ENCODE peak calls at places on chromosomes 6 and 20, in five cellular contexts. One of them, this sample, is unnamed.

GRCh38 chr6:40356242-40356910 is 230.8 kb downstream of the LRFN2 start:
- DNase-seq in Panc1: no peak
- DNase-seq in spleen: no peak
- DNase-seq in HepG2: no peak
- DNase-seq in HCT116: no peak
- DNase-seq in this sample: no peak

GRCh38 chr6:14501240-14501639 is 383.7 kb downstream of the CD83 start:
- DNase-seq in HepG2: no peak
- DNase-seq in HCT116: no peak
- DNase-seq in Panc1: no peak
- DNase-seq in spleen: no peak
- DNase-seq in this sample: no peak

GRCh38 chr6:124961784-124962611 is at the start of gene RNF217:
- DNase-seq in spleen: peak; percentile 87
- DNase-seq in HepG2: no peak
- DNase-seq in Panc1: no peak
- DNase-seq in HCT116: no peak
- DNase-seq in this sample: peak; percentile 56

GRCh38 chr20:41540916-41541315 is 77.3 kb downstream of the CHD6 start:
- DNase-seq in spleen: no peak
- DNase-seq in HepG2: no peak
- DNase-seq in Panc1: no peak
- DNase-seq in HCT116: no peak
- DNase-seq in this sample: no peak

GRCh38 chr20:32114305-32114960 is 4.9 kb downstream of the TM9SF4 start:
- DNase-seq in HCT116: no peak
- DNase-seq in Panc1: no peak
- DNase-seq in HepG2: no peak
- DNase-seq in spleen: no peak
- DNase-seq in this sample: no peak

GRCh38 chr6:20141931-20142330 is 70.3 kb downstream of the MBOAT1 start:
- DNase-seq in HCT116: no peak
- DNase-seq in Panc1: no peak
- DNase-seq in HepG2: no peak
- DNase-seq in spleen: no peak
- DNase-seq in this sample: no peak

GRCh38 chr6:3990692-3991491 is 88.0 kb downstream of the FAM217A start:
- DNase-seq in HepG2: peak; percentile 77
- DNase-seq in spleen: peak; percentile 90
- DNase-seq in Panc1: peak; percentile 52
- DNase-seq in HCT116: peak; percentile 65
- DNase-seq in this sample: peak; percentile 87

GRCh38 chr6:52233975-52234823 is 10.1 kb downstream of the IL17F start:
- DNase-seq in spleen: no peak
- DNase-seq in Panc1: peak; percentile 15
- DNase-seq in HepG2: peak; percentile 68
- DNase-seq in HCT116: peak; percentile 52
- DNase-seq in this sample: no peak

GRCh38 chr6:134740473-134741192 is 209.3 kb downstream of the ALDH8A1 start:
- DNase-seq in Panc1: no peak
- DNase-seq in HCT116: no peak
- DNase-seq in spleen: no peak
- DNase-seq in HepG2: no peak
- DNase-seq in this sample: no peak

GRCh38 chr6:142861711-142862110 is 83.3 kb downstream of the HIVEP2 start:
- DNase-seq in HepG2: no peak
- DNase-seq in HCT116: no peak
- DNase-seq in Panc1: no peak
- DNase-seq in spleen: no peak
- DNase-seq in this sample: no peak

GRCh38 chr20:35903843-35904242 is 50.5 kb downstream of the SCAND1 start:
- DNase-seq in spleen: no peak
- DNase-seq in Panc1: no peak
- DNase-seq in HCT116: no peak
- DNase-seq in HepG2: no peak
- DNase-seq in this sample: no peak

DNA sequence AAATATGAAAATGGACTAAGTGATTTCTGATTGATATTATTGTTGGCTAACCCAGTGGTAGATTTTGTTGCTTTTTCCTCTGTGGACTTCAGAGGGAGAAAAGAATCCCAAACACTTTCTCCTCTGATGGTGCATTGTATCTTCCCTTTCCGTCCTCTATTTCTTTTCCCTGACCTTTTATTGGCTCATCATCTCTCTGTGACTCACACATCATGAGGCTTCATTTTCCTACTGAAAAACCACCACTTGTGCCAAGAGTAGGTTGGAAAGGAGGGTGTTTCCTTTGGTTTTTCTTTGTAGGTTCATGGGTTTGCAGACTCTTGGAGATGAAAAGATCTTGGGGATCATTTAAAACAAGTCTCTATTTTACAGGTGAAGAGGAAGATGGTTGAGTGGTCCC is 311.7 kb upstream of the JAG1 start:
- DNase-seq in spleen: no peak
- DNase-seq in Panc1: no peak
- DNase-seq in HepG2: no peak
- DNase-seq in HCT116: no peak
- DNase-seq in this sample: no peak
- H3K4me1 ChIP-seq in spleen: no peaks in the 10 kb centered on the region
- H3K4me1 ChIP-seq in Panc1: no peaks in the 10 kb centered on the region
- H3K4me1 ChIP-seq in HepG2: no peaks in the 10 kb centered on the region
- H3K4me1 ChIP-seq in HCT116: no peaks in the 10 kb centered on the region
- H3K4me1 ChIP-seq in this sample: no peaks in the 10 kb centered on the region

DNA sequence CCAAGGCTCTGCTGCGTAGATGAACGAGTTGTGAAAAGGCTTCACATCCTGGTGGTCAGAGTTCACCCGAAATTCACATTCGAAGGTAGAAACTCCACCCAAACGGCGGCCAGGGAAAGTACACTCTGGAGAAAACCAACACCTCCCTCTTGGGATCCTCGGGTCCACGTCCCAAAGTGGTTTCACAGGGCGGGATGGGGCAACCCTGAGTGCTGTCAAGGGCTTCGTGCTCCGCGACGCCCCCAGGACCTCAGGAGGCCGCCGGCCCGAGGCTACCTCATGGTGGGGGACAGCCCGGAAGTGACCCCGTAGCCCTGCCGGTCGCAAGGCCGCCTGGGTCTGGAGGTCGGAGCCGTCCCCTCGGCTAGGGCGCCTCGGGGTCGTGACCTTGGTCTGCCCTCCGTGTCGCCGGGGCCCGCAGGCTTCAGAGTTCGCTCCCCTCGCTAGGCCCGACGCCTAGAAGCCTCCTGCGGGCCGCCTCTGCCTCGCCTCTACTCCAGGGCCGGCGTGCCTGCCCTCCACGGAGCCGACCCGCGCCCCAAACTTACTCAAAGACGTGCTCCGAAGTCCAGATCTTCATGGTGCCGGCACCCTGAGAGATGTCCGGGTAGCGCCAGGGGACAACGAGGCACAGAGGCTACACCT is at the start of gene PRELID3B:
- DNase-seq in HepG2: peak; percentile 30
- DNase-seq in Panc1: no peak
- DNase-seq in spleen: no peak
- DNase-seq in HCT116: no peak
- DNase-seq in this sample: no peak
- H3K9me3 ChIP-seq in HepG2: no peaks in the 10 kb centered on the region
- H3K9me3 ChIP-seq in Panc1: no peaks in the 10 kb centered on the region
- H3K9me3 ChIP-seq in spleen: no peaks in the 10 kb centered on the region
- H3K9me3 ChIP-seq in HCT116: no peaks in the 10 kb centered on the region
- H3K9me3 ChIP-seq in this sample: no peaks in the 10 kb centered on the region

GRCh38 chr6:15912505-15912767 is 216.4 kb upstream of the MYLIP start:
- DNase-seq in Panc1: no peak
- DNase-seq in HCT116: no peak
- DNase-seq in spleen: no peak
- DNase-seq in HepG2: no peak
- DNase-seq in this sample: no peak

GRCh38 chr6:15914553-15914952 is 214.3 kb upstream of the MYLIP start:
- DNase-seq in spleen: no peak
- DNase-seq in HepG2: no peak
- DNase-seq in Panc1: no peak
- DNase-seq in HCT116: no peak
- DNase-seq in this sample: no peak

GRCh38 chr6:15913001-15913400 is 215.9 kb upstream of the MYLIP start:
- DNase-seq in HCT116: no peak
- DNase-seq in HepG2: no peak
- DNase-seq in Panc1: no peak
- DNase-seq in spleen: no peak
- DNase-seq in this sample: no peak

GRCh38 chr6:15911753-15912504 is 217.0 kb upstream of the MYLIP start:
- DNase-seq in HCT116: no peak
- DNase-seq in Panc1: no peak
- DNase-seq in HepG2: no peak
- DNase-seq in spleen: no peak
- DNase-seq in this sample: no peak

DNA sequence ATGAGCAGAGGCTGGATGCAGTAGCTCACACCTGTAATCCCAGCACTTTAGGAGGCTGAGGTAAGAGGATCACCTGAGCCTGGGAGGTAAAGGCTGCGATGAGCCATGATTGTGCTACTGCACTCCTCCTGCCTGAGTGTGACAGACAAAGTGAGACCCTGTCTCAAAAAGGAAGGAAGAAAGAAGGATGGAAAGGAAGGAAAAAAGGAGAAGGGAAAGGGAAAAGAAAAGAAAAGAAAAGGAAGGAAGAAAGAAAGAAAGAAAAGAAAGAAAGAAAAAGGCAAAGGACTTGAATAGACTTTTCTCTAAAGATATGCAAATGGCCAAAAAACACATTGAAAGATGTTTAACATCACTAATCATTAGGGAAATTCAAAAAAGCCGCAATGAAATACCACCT is 215.3 kb upstream of the MYLIP start:
- DNase-seq in Panc1: no peak
- DNase-seq in spleen: no peak
- DNase-seq in HepG2: no peak
- DNase-seq in HCT116: no peak
- DNase-seq in this sample: no peak
- TF ChIP-seq POLR2AphosphoS5 in Panc1: no peak
- TF ChIP-seq POLR2AphosphoS5 in spleen: no peak
- TF ChIP-seq POLR2AphosphoS5 in HepG2: no peak
- TF ChIP-seq POLR2AphosphoS5 in HCT116: no peak
- TF ChIP-seq POLR2AphosphoS5 in this sample: no peak

GRCh38 chr6:39202166-39202565 is 27.1 kb downstream of the KCNK5 start:
- DNase-seq in HCT116: no peak
- DNase-seq in spleen: no peak
- DNase-seq in Panc1: no peak
- DNase-seq in HepG2: no peak
- DNase-seq in this sample: no peak
- H3K4me1 ChIP-seq in HCT116: peaks cover 52% of the 10 kb centered on the region
- H3K4me1 ChIP-seq in spleen: peaks cover 29% of the 10 kb centered on the region
- H3K4me1 ChIP-seq in Panc1: no peaks in the 10 kb centered on the region
- H3K4me1 ChIP-seq in HepG2: no peaks in the 10 kb centered on the region
- H3K4me1 ChIP-seq in this sample: no peaks in the 10 kb centered on the region

GRCh38 chr6:165227644-165228329 is 81.6 kb downstream of the C6orf118 start:
- DNase-seq in spleen: no peak
- DNase-seq in Panc1: no peak
- DNase-seq in HCT116: no peak
- DNase-seq in HepG2: no peak
- DNase-seq in this sample: no peak
- H3K9me3 ChIP-seq in spleen: peaks cover 8% of the 10 kb centered on the region
- H3K9me3 ChIP-seq in Panc1: no peaks in the 10 kb centered on the region
- H3K9me3 ChIP-seq in HCT116: peaks cover 6% of the 10 kb centered on the region
- H3K9me3 ChIP-seq in HepG2: peaks cover 87% of the 10 kb centered on the region
- H3K9me3 ChIP-seq in this sample: no peaks in the 10 kb centered on the region

DNA sequence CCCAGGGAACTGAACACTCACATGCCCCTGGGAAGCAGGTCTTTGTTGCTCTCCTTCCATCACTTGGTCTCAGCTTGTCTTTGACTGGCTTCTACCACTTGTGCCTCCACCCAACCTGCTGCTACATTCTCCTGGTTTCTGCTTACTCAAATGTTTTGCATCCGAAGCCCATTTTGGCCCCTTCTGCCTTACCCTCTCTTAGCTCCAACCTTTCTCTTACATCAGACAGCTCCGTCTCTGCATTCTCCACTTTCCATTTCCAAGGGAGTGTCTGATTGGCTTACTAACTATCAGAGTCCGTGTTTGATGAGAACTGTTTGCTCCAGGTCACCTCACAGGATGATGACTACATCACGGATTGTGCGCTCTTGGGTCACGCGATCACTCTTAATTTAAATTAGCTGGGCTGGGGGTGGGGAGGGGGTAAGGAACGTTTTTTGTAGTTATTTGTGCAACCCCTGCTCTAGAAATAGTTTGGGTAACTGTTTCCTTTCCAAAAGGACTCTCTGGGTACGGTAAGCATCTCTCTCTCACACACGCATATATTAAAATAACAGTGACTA is 844 bp upstream of the ABRACL start:
- DNase-seq in spleen: no peak
- DNase-seq in Panc1: no peak
- DNase-seq in HCT116: no peak
- DNase-seq in HepG2: no peak
- DNase-seq in this sample: no peak
- TF ChIP-seq POLR2AphosphoS5 in spleen: no peak
- TF ChIP-seq POLR2AphosphoS5 in Panc1: no peak
- TF ChIP-seq POLR2AphosphoS5 in HCT116: peak; percentile 33
- TF ChIP-seq POLR2AphosphoS5 in HepG2: no peak
- TF ChIP-seq POLR2AphosphoS5 in this sample: no peak

DNA sequence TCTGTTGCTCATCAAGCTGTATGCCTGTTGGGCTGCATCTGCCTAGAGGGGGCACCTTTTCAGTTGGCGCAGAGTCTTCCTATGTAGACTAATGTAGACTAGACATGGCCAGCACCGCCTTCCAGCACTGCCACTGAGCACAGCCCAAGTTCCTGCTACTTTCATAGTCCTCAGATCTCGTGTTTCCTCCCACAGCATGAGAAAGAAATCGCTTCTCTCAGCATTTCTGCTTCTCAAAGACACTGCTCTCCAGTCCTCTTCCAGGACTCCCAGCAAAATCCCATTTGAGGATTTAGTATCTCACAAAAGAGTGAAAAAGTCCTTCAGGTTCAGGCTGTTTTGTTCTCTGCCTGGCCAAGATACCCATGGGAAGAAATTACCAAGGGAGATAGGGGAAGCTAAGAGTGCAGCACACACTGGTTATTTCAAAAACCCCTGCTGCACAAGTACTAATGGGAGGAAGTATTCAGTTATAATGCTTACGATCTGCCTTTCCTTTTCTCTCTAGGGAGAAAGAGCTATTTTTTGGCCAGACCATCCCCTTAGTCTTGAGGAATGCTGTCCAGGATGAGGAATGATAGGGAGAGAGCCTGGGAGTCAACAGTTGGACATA is 35.7 kb downstream of the OGFRL1 start:
- DNase-seq in spleen: no peak
- DNase-seq in HepG2: no peak
- DNase-seq in HCT116: no peak
- DNase-seq in Panc1: no peak
- DNase-seq in this sample: no peak
- H3K4me1 ChIP-seq in spleen: no peaks in the 10 kb centered on the region
- H3K4me1 ChIP-seq in HepG2: no peaks in the 10 kb centered on the region
- H3K4me1 ChIP-seq in HCT116: no peaks in the 10 kb centered on the region
- H3K4me1 ChIP-seq in Panc1: no peaks in the 10 kb centered on the region
- H3K4me1 ChIP-seq in this sample: no peaks in the 10 kb centered on the region